ENCODE peak calls at places on chromosomes 12 and 14, in eight cellular contexts. J is AG04450; P is AG20443; N is stimulated activated CD4-positive, alpha-beta T cell treated with anti-CD3 and anti-CD28 coated beads, Interleukin-2, amount 100 ng/mL, for 48 hours; W is psoas muscle; E is activated T-helper 9 cell treated with anti-CD3 and anti-CD28 coated beads, Interleukin-2, amount 50 U/mL, for 16 hours; C is T-helper 1 cell; I is RPMI8226. Y is an unnamed sample.

GRCh38 chr12:100666588-100666987 is 93.1 kb downstream of the GAS2L3 start:
- DNase-seq in W (no peak), J (no peak), I (no peak), C (no peak), P (no peak), E (no peak), N (no peak), Y (no peak)

GRCh38 chr14:76396714-76397187 is 20.8 kb downstream of the ESRRB start:
- DNase-seq in I (no peak), J (no peak), W (peak; percentile 39), E (no peak), N (no peak), P (no peak), C (no peak), Y (no peak)

GRCh38 chr14:76133103-76133502 is 18.6 kb upstream of the GPATCH2L start:
- DNase-seq in W (no peak), P (peak; percentile 55), E (no peak), C (no peak), N (peak; percentile 7), J (no peak), I (peak; percentile 21), Y (no peak)

GRCh38 chr12:123942911-123943648 is 29.6 kb downstream of the CCDC92 start:
- DNase-seq in E (no peak), I (no peak), P (no peak), N (no peak), C (no peak), J (no peak), W (no peak), Y (no peak)

GRCh38 chr12:20463920-20464524 is 95.7 kb downstream of the PDE3A start:
- DNase-seq in J (no peak), E (no peak), N (no peak), W (no peak), I (peak; percentile 16), P (peak; percentile 27), C (no peak), Y (no peak)

GRCh38 chr14:78232666-78233065 is 62.5 kb downstream of the NRXN3 start:
- DNase-seq in I (no peak), E (no peak), N (no peak), W (no peak), P (no peak), J (no peak), C (no peak), Y (no peak)

GRCh38 chr14:79091381-79091963 is 921.3 kb downstream of the NRXN3 start:
- DNase-seq in P (no peak), E (no peak), N (no peak), I (no peak), J (no peak), C (no peak), W (no peak), Y (no peak)

GRCh38 chr14:103149351-103149750 is 26.1 kb downstream of the TNFAIP2 start:
- DNase-seq in C (no peak), N (no peak), W (no peak), J (no peak), E (no peak), P (no peak), I (no peak), Y (no peak)

GRCh38 chr12:90899456-90900182 is 55.4 kb downstream of the CCER1 start:
- DNase-seq in N (no peak), E (no peak), P (no peak), C (no peak), W (no peak), I (no peak), J (no peak), Y (no peak)

GRCh38 chr12:12439636-12440035 is 82.8 kb downstream of the BORCS5 start:
- DNase-seq in W (no peak), J (no peak), P (peak; percentile 49), E (peak; percentile 54), N (peak; percentile 47), I (no peak), C (peak; percentile 10), Y (no peak)

GRCh38 chr12:55720071-55720564 is at the start of gene RDH5:
- DNase-seq in J (no peak), I (no peak), N (no peak), C (no peak), P (peak; percentile 78), E (no peak), W (peak; percentile 93), Y (no peak)

GRCh38 chr14:96926006-96926405 is 128.8 kb downstream of the VRK1 start:
- DNase-seq in P (no peak), J (no peak), C (no peak), I (no peak), N (no peak), E (no peak), W (no peak), Y (no peak)

GRCh38 chr14:106174206-106174605 is 647.8 kb downstream of the TMEM121 start:
- DNase-seq in W (no peak), C (peak; percentile 47), E (peak; percentile 31), I (no peak), J (no peak), N (no peak), P (no peak), Y (peak; percentile 65)

GRCh38 chr12:85531345-85531744 is 251.3 kb downstream of the ALX1 start:
- DNase-seq in E (no peak), I (no peak), C (no peak), J (no peak), N (no peak), P (no peak), W (no peak), Y (no peak)

GRCh38 chr12:50120521-50120920 is 8.5 kb downstream of the COX14 start:
- DNase-seq in E (no peak), N (no peak), C (no peak), I (no peak), P (no peak), J (no peak), W (no peak), Y (no peak)

GRCh38 chr12:71702590-71702989 is 16.7 kb downstream of the TMEM19 start:
- DNase-seq in E (no peak), I (no peak), W (no peak), C (no peak), N (no peak), J (no peak), P (no peak), Y (no peak)

Y was measured in NK-92 treated with Interleukin-12 subunit alpha and Interleukin-12 subunit beta, amount 100 ng/mL, for 24 hours.